ENCODE peak calls at places on chromosome 3, in eight cellular contexts. C, S, R, W, Q, Y, J and E are unnamed samples.

GRCh38 chr3:31800436-31800835 is 180.6 kb downstream of the OSBPL10 start:
- DNase-seq in R (no peak), Y (no peak), J (no peak), W (no peak), Q (no peak), S (no peak), C (no peak), E (no peak)

GRCh38 chr3:154132777-154133375 is 11.7 kb downstream of the ARHGEF26 start:
- DNase-seq in C (no peak), J (no peak), W (no peak), S (peak), Y (no peak), R (no peak), Q (no peak), E (no peak)

GRCh38 chr3:178671261-178672191 is 135.3 kb downstream of the KCNMB2 start:
- DNase-seq in C (no peak), Y (peak), W (no peak), R (no peak), Q (peak), S (peak), J (no peak), E (no peak)

GRCh38 chr3:140593766-140594165 is 84.1 kb upstream of the TRIM42 start:
- DNase-seq in Q (no peak), S (no peak), C (no peak), Y (no peak), J (no peak), R (no peak), W (no peak), E (no peak)

GRCh38 chr3:179760944-179761343 is 108.1 kb downstream of the USP13 start:
- DNase-seq in S (peak), Q (peak), C (no peak), J (no peak), R (no peak), W (no peak), Y (no peak), E (no peak)

GRCh38 chr3:1164101-1164500 is 71.3 kb downstream of the CNTN6 start:
- DNase-seq in W (no peak), J (no peak), R (no peak), C (no peak), S (no peak), Y (no peak), Q (no peak), E (no peak)

GRCh38 chr3:185549651-185550111 is 2.7 kb downstream of the LIPH start:
- DNase-seq in W (no peak), Q (peak), R (no peak), C (no peak), S (peak), J (no peak), Y (no peak), E (no peak)

GRCh38 chr3:3196148-3196861 is 16.8 kb upstream of the CRBN start:
- DNase-seq in Y (no peak), Q (no peak), W (no peak), S (peak), C (no peak), R (peak), J (no peak), E (no peak)

GRCh38 chr3:37855363-37855970 is 6.2 kb upstream of the CTDSPL start:
- DNase-seq in S (peak), C (peak), J (peak), Q (peak), R (peak), Y (no peak), W (no peak), E (peak)

GRCh38 chr3:41933154-41933676 is 28.7 kb downstream of the ULK4 start:
- DNase-seq in S (peak), J (no peak), Q (peak), W (no peak), C (no peak), Y (peak), R (no peak), E (no peak)

GRCh38 chr3:184314700-184315505 is 497 bp downstream of the EIF4G1 start:
- DNase-seq in R (no peak), S (no peak), J (peak), C (peak), W (no peak), Q (peak), Y (peak), E (peak)